ENCODE peak calls at places on chromosomes 6 and 20, in four cellular contexts. Z is CMK, S is SHP77, E is fibroblast of mammary gland. Q is an unnamed sample.

GRCh38 chr20:38199506-38200390 is 34.7 kb upstream of the TGM2 start:
- DNase-seq in Z (no peak), S (no peak), E (no peak), Q (no peak)

GRCh38 chr20:40777653-40778052 is 88.6 kb upstream of the MAFB start:
- DNase-seq in Z (no peak), S (no peak), E (no peak), Q (no peak)

GRCh38 chr6:134340574-134340973 is 22.7 kb upstream of the SGK1 start:
- DNase-seq in Z (no peak), S (no peak), E (peak; percentile 76), Q (no peak)

GRCh38 chr6:2765896-2766766 is 938 bp downstream of the WRNIP1 start:
- DNase-seq in Z (no peak), S (peak; percentile 38), E (no peak), Q (no peak)

GRCh38 chr6:163427498-163428254 is 13.2 kb downstream of the QKI start:
- DNase-seq in Z (no peak), S (no peak), E (peak; percentile 88), Q (no peak)

GRCh38 chr6:135535989-135536414 is 38.5 kb upstream of the AHI1 start:
- DNase-seq in Z (no peak), S (peak; percentile 59), E (peak; percentile 94), Q (no peak)

GRCh38 chr6:22368794-22369193 is 72.0 kb upstream of the PRL start:
- DNase-seq in Z (no peak), S (no peak), E (no peak), Q (no peak)

GRCh38 chr20:41004561-41005360 is 23.9 kb upstream of the TOP1 start:
- DNase-seq in Z (no peak), S (peak; percentile 27), E (peak; percentile 64), Q (no peak)

GRCh38 chr6:41334482-41335023 is 855 bp upstream of the NCR2 start:
- DNase-seq in Z (no peak), S (peak; percentile 50), E (no peak), Q (no peak)

GRCh38 chr6:11848252-11848651 is 69.6 kb upstream of the ADTRP start:
- DNase-seq in Z (no peak), S (no peak), E (no peak), Q (no peak)

GRCh38 chr20:20452254-20452676 is 84.4 kb downstream of the INSM1 start:
- DNase-seq in Z (no peak), S (peak; percentile 98), E (peak; percentile 76), Q (peak; percentile 83)

GRCh38 chr6:90820436-90820835 is 233.6 kb upstream of the MAP3K7 start:
- DNase-seq in Z (no peak), S (no peak), E (no peak), Q (no peak)

GRCh38 chr20:40339661-40340449 is 349.2 kb downstream of the MAFB start:
- DNase-seq in Z (no peak), S (no peak), E (peak; percentile 27), Q (no peak)

GRCh38 chr20:62210496-62210855 is 9.6 kb downstream of the HRH3 start:
- DNase-seq in Z (no peak), S (peak; percentile 93), E (no peak), Q (peak; percentile 82)

GRCh38 chr6:36691011-36691410 is 6.6 kb upstream of the RAB44 start:
- DNase-seq in Z (no peak), S (no peak), E (no peak), Q (no peak)

GRCh38 chr20:44211177-44212039 is 837 bp upstream of the OSER1 start:
- DNase-seq in Z (no peak), S (peak; percentile 51), E (peak; percentile 77), Q (no peak)

GRCh38 chr6:20070047-20070446 is 142.2 kb downstream of the MBOAT1 start:
- DNase-seq in Z (no peak), S (no peak), E (no peak), Q (no peak)

Q was measured in NCI-H1092.